ENCODE peak calls at places on chromosomes 7 and 10, in nine cellular contexts. L, E, T, C, X, R, W, I and H are unnamed samples.

GRCh38 chr10:126198681-126199080 is 189.6 kb downstream of the ADAM12 start:
- DNase-seq in L (no peak), E (no peak), T (no peak), C (no peak), X (no peak), R (no peak), W (no peak), I (no peak), H (no peak)

GRCh38 chr10:129852829-129853228 is 111.2 kb downstream of the EBF3 start:
- DNase-seq in L (no peak), E (no peak), T (no peak), C (no peak), X (no peak), R (no peak), W (no peak), I (no peak), H (no peak)

GRCh38 chr7:80309971-80310549 is 175.4 kb downstream of the GNAI1 start:
- DNase-seq in L (no peak), E (no peak), T (no peak), C (no peak), X (no peak), R (no peak), W (no peak), I (no peak), H (no peak)

GRCh38 chr7:115968166-115968565 is 62.4 kb downstream of the TFEC start:
- DNase-seq in L (no peak), E (no peak), T (no peak), C (no peak), X (no peak), R (no peak), W (no peak), I (no peak), H (no peak)

GRCh38 chr7:138981332-138982203 is at the start of gene KIAA1549:
- DNase-seq in L (peak), E (peak), T (no peak), C (peak), X (peak), R (no peak), W (peak), I (peak), H (peak)

GRCh38 chr10:6018422-6018821 is 41.1 kb upstream of the IL15RA start:
- DNase-seq in L (no peak), E (no peak), T (no peak), C (no peak), X (no peak), R (no peak), W (peak), I (no peak), H (peak)

GRCh38 chr7:23106491-23106800 is 861 bp downstream of the KLHL7 start:
- DNase-seq in L (no peak), E (no peak), T (no peak), C (no peak), X (no peak), R (no peak), W (no peak), I (no peak), H (no peak)

GRCh38 chr10:34097682-34098081 is 717.4 kb downstream of the PARD3 start:
- DNase-seq in L (no peak), E (no peak), T (no peak), C (no peak), X (no peak), R (no peak), W (no peak), I (no peak), H (no peak)